ENCODE peak calls at places on chromosomes 3 and 15, in nine cellular contexts. N, H, T, P, B, M, D, V and S are unnamed samples.

GRCh38 chr15:45943255-45943654 is 308.4 kb downstream of the SQOR start:
- DNase-seq in N (no peak), H (no peak), T (no peak), P (no peak), B (no peak), M (peak), D (no peak), V (no peak), S (no peak)

GRCh38 chr3:59442056-59442455 is 392.2 kb upstream of the CFAP20DC start:
- DNase-seq in N (no peak), H (no peak), T (no peak), P (no peak), B (no peak), M (peak), D (no peak), V (peak), S (no peak)

GRCh38 chr3:140441006-140441405 is 236.9 kb upstream of the TRIM42 start:
- DNase-seq in N (no peak), H (peak), T (no peak), P (no peak), B (peak), M (no peak), D (no peak), V (no peak), S (no peak)

GRCh38 chr3:186849392-186849975 is 7.0 kb downstream of the ADIPOQ start:
- DNase-seq in N (no peak), H (no peak), T (no peak), P (no peak), B (peak), M (peak), D (peak), V (no peak), S (no peak)

GRCh38 chr15:38651328-38652038 is 86.9 kb upstream of the RASGRP1 start:
- DNase-seq in N (no peak), H (no peak), T (no peak), P (peak), B (no peak), M (no peak), D (peak), V (no peak), S (no peak)

GRCh38 chr15:50184863-50185504 is 3.0 kb downstream of the SLC27A2 start:
- DNase-seq in N (no peak), H (no peak), T (no peak), P (no peak), B (no peak), M (no peak), D (no peak), V (no peak), S (no peak)

GRCh38 chr3:143170676-143171075 is 51.1 kb downstream of the CHST2 start:
- DNase-seq in N (no peak), H (no peak), T (no peak), P (no peak), B (peak), M (no peak), D (no peak), V (no peak), S (no peak)

GRCh38 chr15:31367730-31368344 is 41.2 kb downstream of the KLF13 start:
- DNase-seq in N (no peak), H (no peak), T (no peak), P (peak), B (no peak), M (no peak), D (peak), V (no peak), S (no peak)

GRCh38 chr3:30222436-30222835 is 384.0 kb upstream of the TGFBR2 start:
- DNase-seq in N (peak), H (no peak), T (no peak), P (no peak), B (no peak), M (no peak), D (no peak), V (no peak), S (no peak)

GRCh38 chr15:76274226-76274625 is 37.0 kb downstream of the ETFA start:
- DNase-seq in N (no peak), H (no peak), T (no peak), P (no peak), B (peak), M (no peak), D (no peak), V (no peak), S (no peak)

GRCh38 chr15:46296002-46296401 is 661.2 kb downstream of the SQOR start:
- DNase-seq in N (no peak), H (no peak), T (no peak), P (no peak), B (no peak), M (no peak), D (no peak), V (no peak), S (no peak)

GRCh38 chr3:79419222-79419621 is 348.6 kb downstream of the ROBO1 start:
- DNase-seq in N (no peak), H (no peak), T (no peak), P (no peak), B (no peak), M (no peak), D (no peak), V (no peak), S (no peak)

GRCh38 chr3:67000006-67000405 is 1.9 kb downstream of the KBTBD8 start:
- DNase-seq in N (peak), H (no peak), T (no peak), P (no peak), B (peak), M (no peak), D (peak), V (no peak), S (no peak)

GRCh38 chr3:56366641-56366984 is 101.7 kb downstream of the ERC2 start:
- DNase-seq in N (no peak), H (no peak), T (no peak), P (no peak), B (peak), M (peak), D (no peak), V (no peak), S (no peak)

GRCh38 chr3:128983293-128984069 is 10.4 kb downstream of the CFAP92 start:
- DNase-seq in N (no peak), H (no peak), T (no peak), P (no peak), B (no peak), M (peak), D (no peak), V (no peak), S (no peak)

GRCh38 chr15:34837246-34838016 is 42.1 kb upstream of the ACTC1 start:
- DNase-seq in N (peak), H (no peak), T (no peak), P (no peak), B (peak), M (no peak), D (no peak), V (no peak), S (no peak)

GRCh38 chr15:81069356-81069755 is 64.7 kb upstream of the CFAP161 start:
- DNase-seq in N (no peak), H (no peak), T (no peak), P (no peak), B (no peak), M (peak), D (no peak), V (no peak), S (no peak)

GRCh38 chr3:141845407-141846049 is 30.9 kb upstream of the ATP1B3 start:
- DNase-seq in N (no peak), H (no peak), T (no peak), P (no peak), B (no peak), M (peak), D (peak), V (no peak), S (no peak)

GRCh38 chr3:157865449-157865862 is 240.8 kb downstream of the SHOX2 start:
- DNase-seq in N (no peak), H (no peak), T (no peak), P (no peak), B (no peak), M (peak), D (peak), V (peak), S (no peak)

GRCh38 chr15:22958487-22959280 is 21.5 kb downstream of the CYFIP1 start:
- DNase-seq in N (no peak), H (no peak), T (no peak), P (peak), B (no peak), M (no peak), D (no peak), V (no peak), S (no peak)

GRCh38 chr3:186138272-186138981 is 29.5 kb upstream of the ETV5 start:
- DNase-seq in N (no peak), H (no peak), T (no peak), P (no peak), B (no peak), M (no peak), D (no peak), V (no peak), S (no peak)

GRCh38 chr3:186964071-186964470 is 33.7 kb downstream of the ST6GAL1 start:
- DNase-seq in N (no peak), H (no peak), T (no peak), P (no peak), B (no peak), M (no peak), D (no peak), V (no peak), S (no peak)

GRCh38 chr3:187025656-187026320 is 95.5 kb downstream of the ST6GAL1 start:
- DNase-seq in N (no peak), H (no peak), T (no peak), P (peak), B (no peak), M (no peak), D (peak), V (no peak), S (no peak)

GRCh38 chr15:39099524-39099923 is 481.4 kb upstream of the THBS1 start:
- DNase-seq in N (no peak), H (no peak), T (no peak), P (no peak), B (no peak), M (no peak), D (no peak), V (no peak), S (no peak)

GRCh38 chr3:114846252-114846651 is 300.8 kb downstream of the ZBTB20 start:
- DNase-seq in N (no peak), H (no peak), T (no peak), P (no peak), B (no peak), M (no peak), D (no peak), V (no peak), S (no peak)

GRCh38 chr3:25297667-25298585 is 130.1 kb upstream of the RARB start:
- DNase-seq in N (no peak), H (no peak), T (no peak), P (no peak), B (peak), M (peak), D (no peak), V (no peak), S (no peak)

GRCh38 chr3:152222327-152222726 is 46.4 kb upstream of the MBNL1 start:
- DNase-seq in N (peak), H (no peak), T (no peak), P (no peak), B (peak), M (no peak), D (peak), V (no peak), S (no peak)

GRCh38 chr3:167559922-167560321 is 86.1 kb upstream of the SERPINI2 start:
- DNase-seq in N (no peak), H (no peak), T (no peak), P (no peak), B (no peak), M (peak), D (no peak), V (no peak), S (no peak)

GRCh38 chr3:101998256-101998926 is 149.1 kb downstream of the NFKBIZ start:
- DNase-seq in N (peak), H (no peak), T (no peak), P (no peak), B (peak), M (no peak), D (no peak), V (no peak), S (no peak)

GRCh38 chr3:105352976-105353375 is 13.7 kb upstream of the ALCAM start:
- DNase-seq in N (peak), H (no peak), T (no peak), P (no peak), B (peak), M (no peak), D (no peak), V (no peak), S (no peak)

GRCh38 chr3:23741403-23741706 is 64.4 kb upstream of the UBE2E1 start:
- DNase-seq in N (no peak), H (no peak), T (no peak), P (no peak), B (no peak), M (no peak), D (no peak), V (no peak), S (no peak)

GRCh38 chr3:138461246-138461645 is 26.8 kb downstream of the ESYT3 start:
- DNase-seq in N (no peak), H (no peak), T (no peak), P (no peak), B (no peak), M (no peak), D (no peak), V (no peak), S (no peak)

GRCh38 chr3:124542483-124542882 is 187.8 kb upstream of the UMPS start:
- DNase-seq in N (no peak), H (no peak), T (no peak), P (no peak), B (no peak), M (no peak), D (no peak), V (no peak), S (no peak)

DNA sequence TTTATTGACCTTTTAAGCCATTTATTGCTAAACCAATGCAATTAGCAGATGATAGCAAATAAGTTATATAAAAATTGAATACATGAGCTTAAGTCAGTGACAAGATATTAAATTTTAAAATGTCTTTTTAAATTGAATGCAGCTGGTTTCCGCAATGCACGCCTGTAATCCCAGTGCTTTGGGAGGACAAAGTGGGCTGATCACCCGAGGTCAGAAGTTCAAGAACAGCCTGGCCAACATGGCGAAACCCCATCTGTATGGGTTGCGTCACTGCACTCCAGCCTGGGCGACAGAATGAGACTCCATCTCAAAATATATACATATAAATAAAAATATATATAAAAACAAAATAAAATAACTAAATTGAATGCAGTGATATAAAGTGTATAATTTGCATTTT is 12.0 kb downstream of the SLC4A7 start:
- DNase-seq in N (no peak), H (no peak), T (no peak), P (no peak), B (no peak), M (no peak), D (no peak), V (no peak), S (no peak)
- H3K4me3 ChIP-seq in N (no peak), H (no peak), T (no peak), P (no peak), B (no peak), M (no peak), D (no peak), V (no peak), S (no peak)

GRCh38 chr3:111862974-111863373 is 3.9 kb downstream of the PHLDB2 start:
- DNase-seq in N (no peak), H (no peak), T (no peak), P (no peak), B (no peak), M (no peak), D (no peak), V (no peak), S (no peak)

GRCh38 chr3:111861396-111861795 is 2.3 kb downstream of the PHLDB2 start:
- DNase-seq in N (no peak), H (no peak), T (no peak), P (no peak), B (peak), M (no peak), D (no peak), V (no peak), S (no peak)

GRCh38 chr3:111859974-111860859 is 1.2 kb downstream of the PHLDB2 start:
- DNase-seq in N (peak), H (peak), T (peak), P (peak), B (peak), M (peak), D (peak), V (peak), S (peak)

GRCh38 chr3:111863942-111864341 is 4.9 kb downstream of the PHLDB2 start:
- DNase-seq in N (no peak), H (no peak), T (no peak), P (no peak), B (no peak), M (no peak), D (no peak), V (no peak), S (no peak)

DNA sequence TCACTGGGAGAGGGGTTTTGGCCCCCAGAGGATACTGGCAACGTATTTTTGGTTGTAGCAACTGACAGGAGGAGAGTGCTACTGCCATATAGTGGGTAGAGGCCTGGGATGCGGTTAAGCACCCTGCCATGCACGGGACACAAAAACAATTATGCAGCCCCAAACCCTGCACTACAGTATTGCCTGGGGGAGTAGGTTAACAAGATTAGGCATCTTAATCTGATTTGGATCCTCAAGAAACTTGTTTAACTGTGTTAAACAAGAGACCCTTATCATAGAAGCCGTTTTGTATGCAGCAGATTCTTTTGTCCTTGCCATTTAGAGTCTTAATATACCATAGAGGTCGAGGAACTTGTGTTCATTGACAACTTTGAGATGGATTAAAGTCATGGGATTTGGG is 3.4 kb downstream of the PHLDB2 start:
- DNase-seq in N (no peak), H (no peak), T (no peak), P (no peak), B (no peak), M (peak), D (no peak), V (no peak), S (no peak)
- H3K4me3 ChIP-seq in N (no peak), H (peak), T (no peak), P (no peak), B (no peak), M (no peak), D (no peak), V (no peak), S (no peak)

DNA sequence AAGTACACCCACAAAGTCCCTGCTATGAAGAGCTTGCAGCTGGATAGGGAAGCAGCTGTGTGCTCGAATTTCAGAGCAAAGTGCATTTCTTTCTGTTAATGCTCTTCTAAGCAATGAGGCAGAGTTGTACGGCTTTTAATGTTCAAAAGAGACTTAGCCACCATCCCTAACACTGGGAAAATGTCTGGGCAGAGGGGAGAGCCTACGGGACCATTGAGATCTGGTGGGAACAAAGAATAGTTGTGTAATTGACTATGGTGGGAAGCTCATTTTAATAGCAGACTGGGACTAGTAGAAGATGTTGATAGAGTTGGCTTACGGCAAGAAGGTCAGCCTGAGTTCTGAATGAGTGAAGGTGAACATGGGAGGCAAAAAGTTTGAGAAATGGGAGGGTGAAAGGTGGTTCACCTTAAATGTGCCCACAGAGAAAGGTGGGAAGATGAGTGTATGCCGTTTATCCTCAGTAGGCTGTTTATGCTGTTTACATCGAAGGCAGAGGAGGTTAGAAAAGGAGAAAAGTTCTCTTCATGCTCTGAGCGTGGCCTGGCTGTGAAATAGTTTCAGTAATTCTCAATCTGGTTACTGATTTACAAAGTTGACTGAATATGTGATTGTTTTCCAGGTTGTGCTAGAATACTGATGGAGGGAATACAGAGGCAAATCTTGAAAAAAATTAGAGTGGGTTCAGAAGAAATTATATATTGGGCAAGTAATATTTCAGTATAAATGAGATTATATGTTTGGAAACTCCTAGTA is 22.9 kb upstream of the UTS2B start:
- DNase-seq in N (no peak), H (no peak), T (no peak), P (no peak), B (no peak), M (peak), D (no peak), V (no peak), S (no peak)
- H3K4me3 ChIP-seq in N (no peak), H (no peak), T (no peak), P (no peak), B (no peak), M (no peak), D (no peak), V (no peak), S (no peak)

DNA sequence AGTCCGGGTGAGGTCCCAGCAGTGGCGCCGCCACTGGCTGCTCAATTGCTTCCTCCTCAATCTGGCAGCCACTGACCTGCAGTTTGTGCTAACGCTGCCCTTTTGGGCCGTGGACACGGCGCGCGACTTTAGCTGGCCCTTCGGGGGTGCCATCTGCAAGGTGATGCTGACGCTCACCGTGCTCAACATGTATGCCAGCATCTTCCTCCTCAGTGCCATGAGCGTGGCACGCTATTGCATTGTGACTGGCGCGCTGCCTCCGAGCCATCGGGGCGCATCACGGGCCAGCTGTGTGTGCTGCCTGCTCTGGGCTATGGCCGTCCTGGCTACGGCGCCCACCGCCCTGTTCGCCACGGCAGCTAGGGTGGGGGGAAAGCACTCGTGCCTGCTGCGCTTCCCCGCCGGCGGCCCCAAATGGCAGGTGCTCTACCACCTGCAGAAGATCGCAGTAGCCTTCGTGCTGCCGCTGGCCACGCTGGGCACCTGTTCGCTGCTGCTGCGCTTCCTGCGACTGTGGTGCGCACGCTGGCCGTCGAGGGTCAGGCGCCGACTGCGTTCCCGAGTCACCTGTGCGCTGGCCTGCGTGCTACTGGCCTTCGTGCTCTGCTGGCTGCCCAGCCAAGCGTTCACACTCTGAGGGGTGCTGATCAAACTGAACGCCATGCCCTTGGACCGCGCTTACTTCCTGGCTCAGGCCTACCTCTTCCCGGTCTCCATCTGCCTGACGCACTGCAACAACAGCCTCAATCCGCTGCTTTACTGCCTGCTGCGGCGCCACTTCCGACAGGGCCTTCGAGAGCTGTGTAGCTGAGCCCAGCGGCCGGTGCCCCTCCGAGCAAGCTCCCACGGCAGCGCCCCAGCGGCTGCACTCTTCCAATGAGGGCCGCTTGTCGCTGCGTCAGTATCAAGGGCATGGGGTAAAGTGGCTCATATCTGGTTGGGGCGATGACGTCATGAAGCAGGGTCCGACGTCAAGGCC is 20.3 kb upstream of the ADAMTS7 start:
- DNase-seq in N (no peak), H (no peak), T (no peak), P (no peak), B (no peak), M (no peak), D (no peak), V (no peak), S (no peak)
- H3K4me3 ChIP-seq in N (no peak), H (no peak), T (peak), P (peak), B (no peak), M (no peak), D (no peak), V (no peak), S (no peak)

GRCh38 chr3:33218072-33218445 is 551 bp downstream of the SUSD5 start:
- DNase-seq in N (peak), H (no peak), T (no peak), P (no peak), B (peak), M (peak), D (no peak), V (peak), S (no peak)
- H3K4me3 ChIP-seq in N (peak), H (peak), T (peak), P (peak), B (peak), M (peak), D (no peak), V (peak), S (no peak)